ENCODE peak calls at places on chromosomes 3 and 15, in nine cellular contexts. One of them, this sample, is unnamed.

GRCh38 chr3:168249048-168249538 is 153.4 kb upstream of the GOLIM4 start:
- DNase-seq in left colon: no peak
- DNase-seq in stimulated activated CD4-positive, alpha-beta T cell treated with anti-CD3 and anti-CD28 coated beads, Interleukin-15, amount 100 ng/mL, for 24 hours: no peak
- DNase-seq in NCI-H82: no peak
- DNase-seq in hepatic stellate cell: peak; percentile 6
- DNase-seq in WTC11: no peak
- DNase-seq in H54: peak; percentile 3
- DNase-seq in iPS-NIHi11: no peak
- DNase-seq in GM03348: peak; percentile 18
- DNase-seq in this sample: peak; percentile 27

GRCh38 chr3:114867359-114867758 is 279.7 kb downstream of the ZBTB20 start:
- DNase-seq in NCI-H82: no peak
- DNase-seq in iPS-NIHi11: no peak
- DNase-seq in H54: no peak
- DNase-seq in WTC11: no peak
- DNase-seq in GM03348: no peak
- DNase-seq in hepatic stellate cell: no peak
- DNase-seq in stimulated activated CD4-positive, alpha-beta T cell treated with anti-CD3 and anti-CD28 coated beads, Interleukin-15, amount 100 ng/mL, for 24 hours: no peak
- DNase-seq in left colon: no peak
- DNase-seq in this sample: no peak

GRCh38 chr3:4776980-4777581 is 202.2 kb upstream of the BHLHE40 start:
- DNase-seq in hepatic stellate cell: no peak
- DNase-seq in WTC11: no peak
- DNase-seq in iPS-NIHi11: no peak
- DNase-seq in H54: no peak
- DNase-seq in NCI-H82: no peak
- DNase-seq in stimulated activated CD4-positive, alpha-beta T cell treated with anti-CD3 and anti-CD28 coated beads, Interleukin-15, amount 100 ng/mL, for 24 hours: peak; percentile 34
- DNase-seq in left colon: no peak
- DNase-seq in GM03348: peak; percentile 37
- DNase-seq in this sample: no peak

GRCh38 chr3:97823503-97824004 is 1.7 kb downstream of the CRYBG3 start:
- DNase-seq in left colon: no peak
- DNase-seq in H54: no peak
- DNase-seq in NCI-H82: peak; percentile 54
- DNase-seq in WTC11: no peak
- DNase-seq in GM03348: no peak
- DNase-seq in stimulated activated CD4-positive, alpha-beta T cell treated with anti-CD3 and anti-CD28 coated beads, Interleukin-15, amount 100 ng/mL, for 24 hours: no peak
- DNase-seq in hepatic stellate cell: peak; percentile 4
- DNase-seq in iPS-NIHi11: no peak
- DNase-seq in this sample: no peak

GRCh38 chr3:2420919-2421318 is 322.3 kb downstream of the CNTN4 start:
- DNase-seq in iPS-NIHi11: peak; percentile 6
- DNase-seq in left colon: no peak
- DNase-seq in NCI-H82: no peak
- DNase-seq in WTC11: no peak
- DNase-seq in GM03348: no peak
- DNase-seq in H54: no peak
- DNase-seq in hepatic stellate cell: no peak
- DNase-seq in stimulated activated CD4-positive, alpha-beta T cell treated with anti-CD3 and anti-CD28 coated beads, Interleukin-15, amount 100 ng/mL, for 24 hours: no peak
- DNase-seq in this sample: no peak

GRCh38 chr15:44427756-44428724 is 611 bp downstream of the CTDSPL2 start:
- DNase-seq in H54: peak; percentile 32
- DNase-seq in WTC11: peak; percentile 62
- DNase-seq in NCI-H82: peak; percentile 92
- DNase-seq in GM03348: peak; percentile 65
- DNase-seq in left colon: no peak
- DNase-seq in stimulated activated CD4-positive, alpha-beta T cell treated with anti-CD3 and anti-CD28 coated beads, Interleukin-15, amount 100 ng/mL, for 24 hours: no peak
- DNase-seq in iPS-NIHi11: peak; percentile 37
- DNase-seq in hepatic stellate cell: no peak
- DNase-seq in this sample: peak; percentile 41

GRCh38 chr3:157099337-157100078 is 60.4 kb downstream of the CCNL1 start:
- DNase-seq in left colon: no peak
- DNase-seq in iPS-NIHi11: no peak
- DNase-seq in NCI-H82: no peak
- DNase-seq in GM03348: no peak
- DNase-seq in hepatic stellate cell: no peak
- DNase-seq in WTC11: no peak
- DNase-seq in stimulated activated CD4-positive, alpha-beta T cell treated with anti-CD3 and anti-CD28 coated beads, Interleukin-15, amount 100 ng/mL, for 24 hours: no peak
- DNase-seq in H54: no peak
- DNase-seq in this sample: no peak

GRCh38 chr3:151346292-151346691 is 16.9 kb upstream of the P2RY13 start:
- DNase-seq in left colon: no peak
- DNase-seq in iPS-NIHi11: no peak
- DNase-seq in NCI-H82: no peak
- DNase-seq in stimulated activated CD4-positive, alpha-beta T cell treated with anti-CD3 and anti-CD28 coated beads, Interleukin-15, amount 100 ng/mL, for 24 hours: no peak
- DNase-seq in H54: no peak
- DNase-seq in GM03348: no peak
- DNase-seq in hepatic stellate cell: no peak
- DNase-seq in WTC11: no peak
- DNase-seq in this sample: no peak

GRCh38 chr3:126476166-126476975 is 680 bp upstream of the ZXDC start:
- DNase-seq in GM03348: no peak
- DNase-seq in hepatic stellate cell: peak; percentile 38
- DNase-seq in WTC11: peak; percentile 52
- DNase-seq in NCI-H82: peak; percentile 84
- DNase-seq in iPS-NIHi11: peak; percentile 93
- DNase-seq in stimulated activated CD4-positive, alpha-beta T cell treated with anti-CD3 and anti-CD28 coated beads, Interleukin-15, amount 100 ng/mL, for 24 hours: no peak
- DNase-seq in left colon: no peak
- DNase-seq in H54: peak; percentile 68
- DNase-seq in this sample: peak; percentile 84

GRCh38 chr15:60589728-60590127 is 110.8 kb upstream of the ICE2 start:
- DNase-seq in NCI-H82: no peak
- DNase-seq in WTC11: no peak
- DNase-seq in left colon: no peak
- DNase-seq in iPS-NIHi11: no peak
- DNase-seq in hepatic stellate cell: no peak
- DNase-seq in GM03348: peak; percentile 24
- DNase-seq in H54: no peak
- DNase-seq in stimulated activated CD4-positive, alpha-beta T cell treated with anti-CD3 and anti-CD28 coated beads, Interleukin-15, amount 100 ng/mL, for 24 hours: no peak
- DNase-seq in this sample: no peak

GRCh38 chr3:188853896-188854295 is 317.9 kb upstream of the TPRG1 start:
- DNase-seq in GM03348: peak; percentile 57
- DNase-seq in left colon: no peak
- DNase-seq in WTC11: no peak
- DNase-seq in hepatic stellate cell: no peak
- DNase-seq in NCI-H82: no peak
- DNase-seq in H54: no peak
- DNase-seq in iPS-NIHi11: no peak
- DNase-seq in stimulated activated CD4-positive, alpha-beta T cell treated with anti-CD3 and anti-CD28 coated beads, Interleukin-15, amount 100 ng/mL, for 24 hours: no peak
- DNase-seq in this sample: no peak

GRCh38 chr15:63870403-63871209 is 36.9 kb upstream of the HERC1 start:
- DNase-seq in WTC11: peak; percentile 65
- DNase-seq in iPS-NIHi11: peak; percentile 91
- DNase-seq in left colon: peak; percentile 24
- DNase-seq in NCI-H82: no peak
- DNase-seq in GM03348: peak; percentile 90
- DNase-seq in H54: peak; percentile 59
- DNase-seq in hepatic stellate cell: peak; percentile 84
- DNase-seq in stimulated activated CD4-positive, alpha-beta T cell treated with anti-CD3 and anti-CD28 coated beads, Interleukin-15, amount 100 ng/mL, for 24 hours: no peak
- DNase-seq in this sample: no peak

GRCh38 chr15:80127911-80128310 is 24.9 kb upstream of the FAH start:
- DNase-seq in iPS-NIHi11: no peak
- DNase-seq in H54: no peak
- DNase-seq in WTC11: no peak
- DNase-seq in left colon: no peak
- DNase-seq in GM03348: no peak
- DNase-seq in hepatic stellate cell: no peak
- DNase-seq in NCI-H82: no peak
- DNase-seq in stimulated activated CD4-positive, alpha-beta T cell treated with anti-CD3 and anti-CD28 coated beads, Interleukin-15, amount 100 ng/mL, for 24 hours: no peak
- DNase-seq in this sample: no peak

GRCh38 chr15:72740202-72740601 is 43.4 kb downstream of the ADPGK start:
- DNase-seq in left colon: no peak
- DNase-seq in WTC11: no peak
- DNase-seq in H54: no peak
- DNase-seq in stimulated activated CD4-positive, alpha-beta T cell treated with anti-CD3 and anti-CD28 coated beads, Interleukin-15, amount 100 ng/mL, for 24 hours: no peak
- DNase-seq in GM03348: no peak
- DNase-seq in hepatic stellate cell: no peak
- DNase-seq in NCI-H82: no peak
- DNase-seq in iPS-NIHi11: no peak
- DNase-seq in this sample: no peak

GRCh38 chr3:94167796-94168195 is 104.9 kb downstream of the NSUN3 start:
- DNase-seq in GM03348: no peak
- DNase-seq in WTC11: no peak
- DNase-seq in stimulated activated CD4-positive, alpha-beta T cell treated with anti-CD3 and anti-CD28 coated beads, Interleukin-15, amount 100 ng/mL, for 24 hours: no peak
- DNase-seq in NCI-H82: peak; percentile 97
- DNase-seq in hepatic stellate cell: no peak
- DNase-seq in H54: no peak
- DNase-seq in iPS-NIHi11: no peak
- DNase-seq in left colon: no peak
- DNase-seq in this sample: no peak

GRCh38 chr3:57158813-57159678 is 6.1 kb downstream of the IL17RD start:
- DNase-seq in WTC11: peak; percentile 31
- DNase-seq in left colon: peak; percentile 21
- DNase-seq in hepatic stellate cell: no peak
- DNase-seq in stimulated activated CD4-positive, alpha-beta T cell treated with anti-CD3 and anti-CD28 coated beads, Interleukin-15, amount 100 ng/mL, for 24 hours: no peak
- DNase-seq in iPS-NIHi11: peak; percentile 46
- DNase-seq in NCI-H82: no peak
- DNase-seq in GM03348: no peak
- DNase-seq in H54: no peak
- DNase-seq in this sample: no peak

GRCh38 chr3:96813820-96814580 is 394 bp upstream of the EPHA6 start:
- DNase-seq in WTC11: peak; percentile 62
- DNase-seq in hepatic stellate cell: peak; percentile 37
- DNase-seq in stimulated activated CD4-positive, alpha-beta T cell treated with anti-CD3 and anti-CD28 coated beads, Interleukin-15, amount 100 ng/mL, for 24 hours: peak; percentile 12
- DNase-seq in NCI-H82: peak; percentile 74
- DNase-seq in left colon: peak; percentile 43
- DNase-seq in GM03348: peak; percentile 67
- DNase-seq in iPS-NIHi11: peak; percentile 64
- DNase-seq in H54: no peak
- DNase-seq in this sample: peak; percentile 65

GRCh38 chr3:89372456-89372855 is 265.0 kb downstream of the EPHA3 start:
- DNase-seq in WTC11: no peak
- DNase-seq in H54: no peak
- DNase-seq in left colon: no peak
- DNase-seq in GM03348: peak; percentile 35
- DNase-seq in hepatic stellate cell: no peak
- DNase-seq in iPS-NIHi11: no peak
- DNase-seq in NCI-H82: no peak
- DNase-seq in stimulated activated CD4-positive, alpha-beta T cell treated with anti-CD3 and anti-CD28 coated beads, Interleukin-15, amount 100 ng/mL, for 24 hours: no peak
- DNase-seq in this sample: no peak

This sample was measured in NCI-H1105.